ENCODE peak calls at places on chromosomes 13 and 19, in six cellular contexts. L is stimulated activated CD4-positive, alpha-beta T cell treated with anti-CD3 and anti-CD28 coated beads, Interleukin-2, amount 100 ng/mL, for 24 hours; X is NCI-H1092 treated with DMSO at 0.1 percent for 48 hours; N is nucleus accumbens; Z is NCI-H2171; B is AG08395. W is an unnamed sample.
A peak's percentile ranks its signal among the peaks of the same experiment; 100 is the strongest.

GRCh38 chr13:100280681-100281080 is 191.8 kb downstream of the PCCA start:
- DNase-seq in B (peak; percentile 6), L (no peak), N (no peak), X (no peak), Z (no peak), W (no peak)

GRCh38 chr13:51839711-51840110 is 5.3 kb downstream of the TMEM272 start:
- DNase-seq in Z (no peak), X (no peak), B (no peak), N (no peak), L (no peak), W (no peak)

GRCh38 chr13:114108141-114108761 is 24.2 kb downstream of the RASA3 start:
- DNase-seq in Z (no peak), L (no peak), N (no peak), X (no peak), B (no peak), W (no peak)

GRCh38 chr13:71949441-71949840 is 82.4 kb upstream of the DACH1 start:
- DNase-seq in X (no peak), B (no peak), N (no peak), L (no peak), Z (no peak), W (no peak)

GRCh38 chr19:1147934-1148549 is 26.0 kb downstream of the SBNO2 start:
- DNase-seq in Z (no peak), X (no peak), B (no peak), N (no peak), L (no peak), W (no peak)

GRCh38 chr19:32676895-32677359 is 1.3 kb downstream of the RGS9BP start:
- DNase-seq in Z (no peak), B (no peak), L (no peak), X (no peak), N (no peak), W (no peak)

GRCh38 chr19:47521473-47522180 is 6.8 kb upstream of the NAPA start:
- DNase-seq in B (no peak), N (no peak), X (no peak), Z (no peak), L (no peak), W (no peak)

GRCh38 chr13:33353210-33353609 is 67.7 kb upstream of the STARD13 start:
- DNase-seq in L (no peak), B (no peak), X (no peak), N (no peak), Z (no peak), W (no peak)

GRCh38 chr19:12162513-12162881 is 399 bp upstream of the ZNF136 start:
- DNase-seq in Z (no peak), L (no peak), X (no peak), B (no peak), N (no peak), W (no peak)

GRCh38 chr19:12986726-12987125 is 8.5 kb upstream of the NFIX start:
- DNase-seq in X (no peak), B (no peak), N (no peak), L (no peak), Z (no peak), W (no peak)

GRCh38 chr19:55178781-55179569 is 1.1 kb downstream of the SYT5 start:
- DNase-seq in Z (peak; percentile 85), B (peak; percentile 86), L (peak; percentile 91), N (peak; percentile 75), X (peak; percentile 79), W (peak; percentile 78)

GRCh38 chr19:45187421-45188100 is 9.0 kb downstream of the BLOC1S3 start:
- DNase-seq in N (no peak), B (no peak), L (no peak), Z (peak; percentile 75), X (peak; percentile 18), W (no peak)

GRCh38 chr19:33311326-33311682 is 9.0 kb upstream of the CEBPA start:
- DNase-seq in L (no peak), N (no peak), B (no peak), Z (no peak), X (no peak), W (no peak)

GRCh38 chr13:101739382-101740178 is 287.1 kb downstream of the ITGBL1 start:
- DNase-seq in Z (no peak), B (no peak), N (no peak), X (no peak), L (no peak), W (no peak)

GRCh38 chr13:41813426-41813825 is 147.5 kb downstream of the VWA8 start:
- DNase-seq in L (no peak), N (no peak), X (no peak), B (peak; percentile 45), Z (no peak), W (no peak)

GRCh38 chr19:6236310-6237291 is 43.2 kb downstream of the MLLT1 start:
- DNase-seq in B (no peak), X (no peak), Z (no peak), L (no peak), N (no peak), W (no peak)

GRCh38 chr19:46043519-46043918 is 2.7 kb upstream of the IGFL4 start:
- DNase-seq in B (no peak), X (no peak), L (no peak), Z (no peak), N (no peak), W (no peak)

GRCh38 chr13:29958476-29958875 is 108.1 kb upstream of the UBL3 start:
- DNase-seq in Z (no peak), B (no peak), L (no peak), N (no peak), X (no peak), W (no peak)

GRCh38 chr19:2574971-2575630 is 99.2 kb downstream of the GADD45B start:
- DNase-seq in L (no peak), Z (no peak), N (no peak), X (no peak), B (no peak), W (no peak)

GRCh38 chr13:73200432-73200831 is 141.6 kb downstream of the KLF5 start:
- DNase-seq in X (no peak), L (no peak), Z (no peak), N (no peak), B (no peak), W (no peak)

GRCh38 chr19:44696939-44697669 is 1.8 kb upstream of the CEACAM16 start:
- DNase-seq in B (no peak), X (peak; percentile 74), L (no peak), N (no peak), Z (no peak), W (no peak)

GRCh38 chr19:55487884-55488687 is at the start of gene SSC5D:
- DNase-seq in L (no peak), Z (no peak), N (peak; percentile 28), X (no peak), B (peak; percentile 66), W (no peak)

GRCh38 chr19:48629599-48630288 is 7.4 kb downstream of the DBP start:
- DNase-seq in B (no peak), Z (peak; percentile 47), X (no peak), L (no peak), N (no peak), W (peak; percentile 74)

GRCh38 chr13:34224877-34225276 is 406.9 kb downstream of the RFC3 start:
- DNase-seq in B (no peak), N (no peak), Z (no peak), L (no peak), X (no peak), W (no peak)

W was measured in NT2/D1.